ENCODE peak calls at places on chromosome 5, in four cellular contexts. K is neuronal stem cell, L is H9, I is IMR-90. Q is an unnamed sample.

GRCh38 chr5:1322036-1322903 is 22.6 kb downstream of the CLPTM1L start:
- DNase-seq in L (peak; percentile 10), K (no peak), I (no peak), Q (no peak)

GRCh38 chr5:170338933-170339779 is 41.6 kb upstream of the LCP2 start:
- DNase-seq in K (no peak), I (no peak), L (peak; percentile 76), Q (no peak)

GRCh38 chr5:82406200-82406773 is 128.1 kb upstream of the RPS23 start:
- DNase-seq in L (no peak), I (peak; percentile 68), K (no peak), Q (peak; percentile 95)

GRCh38 chr5:78360674-78361225 is 333 bp downstream of the SCAMP1 start:
- DNase-seq in I (no peak), L (peak; percentile 46), K (no peak), Q (no peak)

GRCh38 chr5:57804007-57804444 is 321.4 kb upstream of the ACTBL2 start:
- DNase-seq in K (no peak), L (no peak), I (peak; percentile 83), Q (no peak)

GRCh38 chr5:87770601-87771121 is 357.9 kb upstream of the CCNH start:
- DNase-seq in L (peak; percentile 63), K (no peak), I (no peak), Q (no peak)

GRCh38 chr5:179731791-179732411 is 721 bp upstream of the MAML1 start:
- DNase-seq in L (peak; percentile 36), K (no peak), I (peak; percentile 89), Q (peak; percentile 97)

GRCh38 chr5:78527054-78527884 is 121.3 kb downstream of the LHFPL2 start:
- DNase-seq in I (peak; percentile 94), K (no peak), L (peak; percentile 53), Q (peak; percentile 99)

GRCh38 chr5:52007230-52007858 is 624.1 kb downstream of the ISL1 start:
- DNase-seq in I (peak; percentile 38), K (no peak), L (peak; percentile 33), Q (peak; percentile 60)

GRCh38 chr5:165086424-165086823 is 1581.0 kb downstream of the MAT2B start:
- DNase-seq in I (no peak), L (no peak), K (no peak), Q (no peak)

GRCh38 chr5:149333711-149334443 is 11.4 kb upstream of the GRPEL2 start:
- DNase-seq in K (no peak), L (no peak), I (peak; percentile 56), Q (no peak)

GRCh38 chr5:137733011-137733410 is 2.9 kb downstream of the KLHL3 start:
- DNase-seq in L (no peak), K (no peak), I (peak; percentile 18), Q (no peak)

GRCh38 chr5:1235838-1236237 is 10.7 kb downstream of the SLC6A18 start:
- DNase-seq in L (no peak), I (no peak), K (no peak), Q (no peak)

GRCh38 chr5:35884789-35885172 is 28.1 kb downstream of the IL7R start:
- DNase-seq in I (no peak), L (no peak), K (no peak), Q (no peak)

GRCh38 chr5:149094996-149095395 is 32.1 kb upstream of the SH3TC2 start:
- DNase-seq in L (no peak), K (no peak), I (no peak), Q (no peak)

GRCh38 chr5:31396611-31397295 is 135.1 kb downstream of the DROSHA start:
- DNase-seq in K (no peak), I (no peak), L (no peak), Q (no peak)

GRCh38 chr5:149265559-149265958 is 6.1 kb upstream of the AFAP1L1 start:
- DNase-seq in L (no peak), I (peak; percentile 72), K (no peak), Q (peak; percentile 69)

GRCh38 chr5:2876183-2876582 is 124.7 kb upstream of the IRX2 start:
- DNase-seq in L (peak; percentile 14), I (no peak), K (no peak), Q (no peak)

GRCh38 chr5:137440800-137441199 is 58.3 kb downstream of the SPOCK1 start:
- DNase-seq in L (no peak), K (no peak), I (no peak), Q (no peak)

GRCh38 chr5:171810217-171810616 is 24.6 kb downstream of the SMIM23 start:
- DNase-seq in I (no peak), K (no peak), L (no peak), Q (no peak)

GRCh38 chr5:112738180-112738560 is 485 bp downstream of the APC start:
- DNase-seq in L (no peak), I (no peak), K (peak; percentile 18), Q (peak; percentile 46)
- H3K9ac ChIP-seq in L (peak overlapping the region; percentile 5), I (peak overlapping the region; percentile 67), K (no peak overlapping the region), Q (peak overlapping the region; percentile 93)

GRCh38 chr5:109195667-109196066 is 214.1 kb downstream of the PJA2 start:
- DNase-seq in I (no peak), K (no peak), L (no peak), Q (no peak)

GRCh38 chr5:109200221-109200620 is 209.6 kb downstream of the PJA2 start:
- DNase-seq in L (no peak), I (no peak), K (no peak), Q (peak; percentile 49)

GRCh38 chr5:109196486-109196885 is 213.3 kb downstream of the PJA2 start:
- DNase-seq in I (no peak), K (no peak), L (no peak), Q (peak; percentile 6)

DNA sequence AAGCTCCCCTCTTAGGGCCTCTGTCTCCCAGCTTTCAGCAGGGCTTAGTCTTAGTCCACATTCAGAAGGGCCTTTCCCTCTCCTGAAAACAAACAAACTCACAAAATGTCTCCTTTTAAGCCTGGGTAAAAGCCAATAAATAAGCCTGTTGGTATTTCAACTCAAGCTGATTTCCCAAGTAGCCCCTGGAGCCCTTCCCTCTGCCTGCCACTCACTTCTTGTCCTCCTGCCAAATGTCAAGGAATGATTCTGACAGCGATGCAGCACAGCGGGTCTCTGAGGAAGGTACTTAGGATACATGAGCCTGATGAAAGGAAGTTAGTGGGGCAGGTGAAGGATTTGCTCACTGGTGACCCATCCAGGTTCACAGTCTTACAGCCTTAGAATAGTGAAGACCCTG is 210.5 kb downstream of the PJA2 start:
- DNase-seq in K (no peak), L (no peak), I (no peak), Q (no peak)
- H3K4me2 ChIP-seq in K (no peak overlapping the region), L (no peak overlapping the region), I (no peak overlapping the region), Q (no peak overlapping the region)

GRCh38 chr5:72503888-72504491 is 3.2 kb downstream of the ZNF366 start:
- DNase-seq in K (no peak), I (peak; percentile 44), L (no peak), Q (peak; percentile 58)
- H3K14ac ChIP-seq in K (no peak overlapping the region), I (peak overlapping the region; percentile 83), L (no peak overlapping the region), Q (peak overlapping the region; percentile 89)

GRCh38 chr5:4023701-4024100 is 428.1 kb downstream of the IRX1 start:
- DNase-seq in I (no peak), L (no peak), K (no peak), Q (no peak)
- H3K9ac ChIP-seq in I (no peak overlapping the region), L (no peak overlapping the region), K (no peak overlapping the region), Q (peak overlapping the region; percentile 46)

GRCh38 chr5:142304013-142304701 is 20.7 kb downstream of the SPRY4 start:
- DNase-seq in K (no peak), I (peak; percentile 55), L (no peak), Q (no peak)
- H3K4me2 ChIP-seq in K (no peak overlapping the region), I (peak overlapping the region; percentile 57), L (no peak overlapping the region), Q (no peak overlapping the region)

Q was measured in mesenchymal stem cell.